ENCODE peak calls at places on chromosome 5, in five cellular contexts. T is AG09309, R is fibroblast of the aortic adventitia, N is heart left ventricle, G is choroid plexus epithelial cell. E is an unnamed sample.

GRCh38 chr5:158758666-158759065 is 341.1 kb downstream of the EBF1 start:
- DNase-seq in T (peak; percentile 67), R (peak; percentile 74), N (no peak), G (peak; percentile 86), E (peak; percentile 24)

GRCh38 chr5:154878642-154879335 is 20.4 kb downstream of the CNOT8 start:
- DNase-seq in T (no peak), R (no peak), N (no peak), G (peak; percentile 15), E (no peak)

GRCh38 chr5:179345429-179346321 is at the start of gene ADAMTS2:
- DNase-seq in T (no peak), R (peak; percentile 47), N (peak; percentile 70), G (peak; percentile 68), E (peak; percentile 65)

GRCh38 chr5:142097681-142098080 is 10.9 kb upstream of the NDFIP1 start:
- DNase-seq in T (no peak), R (no peak), N (no peak), G (no peak), E (no peak)

GRCh38 chr5:80877592-80877991 is 82.6 kb upstream of the RASGRF2 start:
- DNase-seq in T (no peak), R (no peak), N (no peak), G (no peak), E (no peak)

GRCh38 chr5:157389103-157389502 is 70.9 kb upstream of the NIPAL4 start:
- DNase-seq in T (no peak), R (no peak), N (no peak), G (no peak), E (no peak)

GRCh38 chr5:158843305-158843704 is 256.4 kb downstream of the EBF1 start:
- DNase-seq in T (no peak), R (no peak), N (no peak), G (no peak), E (no peak)

GRCh38 chr5:156799171-156799570 is 50.9 kb upstream of the PPP1R2B start:
- DNase-seq in T (no peak), R (no peak), N (no peak), G (no peak), E (no peak)

GRCh38 chr5:159096555-159097460 is 2.9 kb downstream of the EBF1 start:
- DNase-seq in T (no peak), R (peak; percentile 29), N (no peak), G (no peak), E (no peak)

GRCh38 chr5:84696651-84697050 is 312.0 kb upstream of the EDIL3 start:
- DNase-seq in T (no peak), R (no peak), N (no peak), G (no peak), E (no peak)

GRCh38 chr5:157749462-157749799 is 5.9 kb downstream of the LSM11 start:
- DNase-seq in T (no peak), R (no peak), N (no peak), G (no peak), E (no peak)

GRCh38 chr5:95591490-95591901 is 28.4 kb upstream of the GPR150 start:
- DNase-seq in T (peak; percentile 37), R (peak; percentile 60), N (no peak), G (peak; percentile 89), E (peak; percentile 66)

GRCh38 chr5:92580814-92581213 is 1000.2 kb downstream of the NR2F1-AS1 start:
- DNase-seq in T (no peak), R (no peak), N (no peak), G (no peak), E (no peak)

GRCh38 chr5:177142029-177142681 is 8.6 kb downstream of the NSD1 start:
- DNase-seq in T (no peak), R (no peak), N (no peak), G (no peak), E (peak; percentile 26)

GRCh38 chr5:66742083-66742895 is 146.1 kb downstream of the MAST4 start:
- DNase-seq in T (no peak), R (no peak), N (peak; percentile 25), G (peak; percentile 4), E (no peak)

GRCh38 chr5:67536892-67537291 is 340.3 kb upstream of the CD180 start:
- DNase-seq in T (no peak), R (peak; percentile 30), N (no peak), G (peak; percentile 26), E (no peak)

DNA sequence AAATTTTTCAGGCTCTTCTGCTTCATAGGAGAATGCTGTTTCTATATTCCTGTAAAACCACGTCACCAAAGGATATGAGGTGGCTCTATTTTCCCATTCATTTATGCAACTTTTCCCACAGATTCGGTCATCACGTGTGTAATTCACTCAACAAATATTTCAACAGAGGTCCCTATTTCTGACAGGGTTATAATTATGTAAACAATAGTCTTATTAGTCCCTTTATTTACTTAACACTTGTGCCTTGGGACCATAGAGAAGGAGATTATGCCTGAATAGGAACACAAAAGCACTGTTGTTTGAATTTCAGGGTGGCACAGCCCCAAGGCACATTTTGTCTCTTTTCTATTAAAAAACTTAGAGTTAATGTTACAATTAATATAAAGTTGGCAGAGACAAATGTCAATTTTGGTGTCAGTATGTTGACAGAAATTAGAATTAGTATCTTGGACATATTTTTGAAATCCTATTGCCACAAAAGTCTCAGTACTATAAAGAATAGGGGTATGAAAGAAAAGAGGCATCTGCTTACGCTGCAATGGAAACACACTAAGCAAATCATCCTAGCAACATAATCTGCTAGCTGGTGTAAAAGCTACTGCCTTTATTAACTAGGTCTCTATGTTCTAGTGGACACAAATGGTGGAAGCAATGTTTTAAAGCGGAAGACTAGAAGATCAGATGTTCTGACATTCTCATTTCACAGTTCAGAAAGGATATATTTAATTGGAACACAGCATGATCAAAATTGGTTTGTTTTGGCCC is 229.1 kb upstream of the TBCA start:
- DNase-seq in T (peak; percentile 33), R (peak; percentile 43), N (no peak), G (peak; percentile 65), E (peak; percentile 84)
- TF ChIP-seq CTCF in T (no peak), R (no peak), N (no peak), G (no peak), E (no peak)

GRCh38 chr5:151093476-151093889 is 12.6 kb upstream of the TNIP1 start:
- DNase-seq in T (peak; percentile 92), R (peak; percentile 97), N (no peak), G (peak; percentile 95), E (peak; percentile 97)
- H3K4me3 ChIP-seq in T (no peak overlapping the region), R (no peak overlapping the region), N (no peak overlapping the region), G (no peak overlapping the region), E (peak overlapping the region; percentile 14)

GRCh38 chr5:4862500-4862899 is 277.6 kb upstream of the ADAMTS16 start:
- DNase-seq in T (peak; percentile 18), R (peak; percentile 69), N (no peak), G (peak; percentile 72), E (peak; percentile 54)
- TF ChIP-seq CTCF in T (peak; percentile 56), R (peak; percentile 56), N (peak; percentile 42), G (peak; percentile 61), E (peak; percentile 56)

DNA sequence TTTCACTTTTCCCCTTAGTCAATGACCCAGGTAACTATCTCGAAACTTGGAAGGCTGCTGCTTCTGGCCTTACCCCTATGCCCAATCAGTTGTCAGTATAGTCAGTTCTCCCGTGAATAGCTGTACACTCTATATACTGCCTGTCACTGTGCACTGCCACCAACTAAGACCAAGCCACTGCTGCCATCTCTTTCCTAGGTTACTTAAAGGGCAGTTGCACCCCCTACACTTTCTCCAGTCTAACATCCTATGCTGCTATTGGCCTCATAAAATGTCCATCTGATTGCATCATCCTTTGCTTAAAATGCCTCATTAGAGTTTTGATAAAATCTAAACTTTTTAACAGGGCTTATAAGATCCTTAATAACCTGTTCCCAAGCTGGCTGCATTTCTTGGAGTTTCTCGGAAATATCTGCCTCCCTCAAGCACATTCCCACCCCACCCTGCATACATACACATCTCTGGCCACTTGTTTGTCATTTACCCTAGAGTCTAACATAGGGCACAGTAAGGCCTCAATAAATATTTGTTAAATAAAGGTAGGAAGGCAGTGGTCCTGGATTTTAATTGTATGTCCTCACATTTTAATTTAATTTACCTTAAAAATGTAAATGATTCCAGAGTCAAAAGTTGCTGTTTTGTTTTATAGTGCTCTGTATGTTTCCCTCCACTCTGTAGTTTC is 32.7 kb upstream of the TNFAIP8 start:
- DNase-seq in T (no peak), R (peak; percentile 71), N (no peak), G (no peak), E (peak; percentile 54)
- H3K4me3 ChIP-seq in T (no peak overlapping the region), R (no peak overlapping the region), N (no peak overlapping the region), G (no peak overlapping the region), E (no peak overlapping the region)

GRCh38 chr5:138874241-138874640 is 894 bp downstream of the LRRTM2 start:
- DNase-seq in T (no peak), R (peak; percentile 26), N (no peak), G (no peak), E (no peak)
- TF ChIP-seq CTCF in T (no peak), R (no peak), N (no peak), G (no peak), E (no peak)

GRCh38 chr5:56018860-56019259 is 24.1 kb upstream of the IL6ST start:
- DNase-seq in T (no peak), R (no peak), N (no peak), G (no peak), E (no peak)

GRCh38 chr5:56023296-56023695 is 28.5 kb upstream of the IL6ST start:
- DNase-seq in T (no peak), R (no peak), N (no peak), G (no peak), E (no peak)

GRCh38 chr5:56025303-56025885 is 30.6 kb upstream of the IL6ST start:
- DNase-seq in T (no peak), R (peak; percentile 26), N (no peak), G (peak; percentile 28), E (peak; percentile 52)

GRCh38 chr5:56024810-56025302 is 30.1 kb upstream of the IL6ST start:
- DNase-seq in T (no peak), R (no peak), N (no peak), G (no peak), E (no peak)

GRCh38 chr5:56019306-56020272 is 24.8 kb upstream of the IL6ST start:
- DNase-seq in T (peak; percentile 75), R (peak; percentile 82), N (no peak), G (peak; percentile 57), E (peak; percentile 96)
- H3K4me3 ChIP-seq in T (no peak overlapping the region), R (no peak overlapping the region), N (no peak overlapping the region), G (no peak overlapping the region), E (no peak overlapping the region)

GRCh38 chr5:168770996-168771395 is 191.8 kb upstream of the PANK3 start:
- DNase-seq in T (no peak), R (no peak), N (no peak), G (no peak), E (no peak)
- TF ChIP-seq CTCF in T (no peak), R (no peak), N (no peak), G (no peak), E (no peak)